ENCODE peak calls at places on chromosomes 3 and 15, in six cellular contexts. W is WTC11, K is A549, P is H1, B is K562, O is HepG2. Y is an unnamed sample.

GRCh38 chr3:190575441-190576190 is 61.7 kb downstream of the IL1RAP start:
- DNase-seq in K (no peak), P (no peak), O (no peak), B (no peak), W (no peak), Y (no peak)

GRCh38 chr3:177358968-177359600 is 161.8 kb upstream of the TBL1XR1 start:
- DNase-seq in B (peak), K (peak), W (peak), O (no peak), P (peak), Y (peak)

GRCh38 chr3:100210777-100211145 is 50.0 kb upstream of the TBC1D23 start:
- DNase-seq in W (no peak), B (no peak), K (no peak), O (no peak), P (no peak), Y (peak)

GRCh38 chr15:78317145-78317836 is 17.9 kb upstream of the SKIC8 start:
- DNase-seq in W (no peak), O (no peak), K (no peak), B (peak), P (no peak), Y (no peak)

GRCh38 chr3:51544011-51544775 is 5.7 kb downstream of the RAD54L2 start:
- DNase-seq in K (no peak), B (no peak), P (no peak), O (no peak), W (no peak), Y (peak)

GRCh38 chr3:169764164-169764452 is 752 bp downstream of the TERC start:
- DNase-seq in K (no peak), P (no peak), B (no peak), W (no peak), O (no peak), Y (no peak)

GRCh38 chr3:56758539-56758981 is 43.2 kb downstream of the ARHGEF3 start:
- DNase-seq in B (no peak), W (no peak), O (peak), P (no peak), K (peak), Y (peak)

GRCh38 chr3:70822777-70823176 is 510.3 kb upstream of the MDFIC2 start:
- DNase-seq in K (no peak), P (no peak), W (no peak), O (no peak), B (no peak), Y (no peak)

GRCh38 chr3:82643948-82644347 is 882.5 kb upstream of the GBE1 start:
- DNase-seq in K (no peak), P (no peak), O (peak), B (no peak), W (peak), Y (no peak)

GRCh38 chr3:189490749-189491148 is 140.4 kb upstream of the TP63 start:
- DNase-seq in B (no peak), O (no peak), W (no peak), P (no peak), K (no peak), Y (no peak)

GRCh38 chr3:124496066-124496465 is 234.2 kb upstream of the UMPS start:
- DNase-seq in P (no peak), W (no peak), O (no peak), B (no peak), K (no peak), Y (no peak)

GRCh38 chr3:195566797-195567196 is 16.9 kb downstream of the APOD start:
- DNase-seq in K (no peak), P (no peak), B (peak), W (no peak), O (no peak), Y (no peak)

GRCh38 chr3:24316887-24317383 is 177.7 kb downstream of the THRB start:
- DNase-seq in P (no peak), O (peak), W (no peak), K (no peak), B (no peak), Y (no peak)

GRCh38 chr3:54861248-54862067 is 66.4 kb downstream of the LRTM1 start:
- DNase-seq in W (no peak), B (no peak), P (no peak), O (no peak), K (no peak), Y (no peak)

GRCh38 chr3:160129459-160130061 is 95.7 kb upstream of the C3orf80 start:
- DNase-seq in W (no peak), K (peak), P (no peak), O (no peak), B (no peak), Y (peak)

GRCh38 chr15:55221090-55222011 is 24.6 kb upstream of the RSL24D1 start:
- DNase-seq in P (no peak), W (no peak), K (peak), B (no peak), O (peak), Y (peak)

GRCh38 chr15:58369261-58369699 is 62.5 kb upstream of the LIPC start:
- DNase-seq in K (no peak), O (peak), W (no peak), P (no peak), B (no peak), Y (no peak)

GRCh38 chr3:46866720-46867549 is 3.7 kb upstream of the MYL3 start:
- DNase-seq in B (peak), P (peak), K (peak), W (peak), O (peak), Y (peak)

GRCh38 chr3:169668081-169668956 is 4.8 kb upstream of the MECOM start:
- DNase-seq in O (no peak), W (peak), B (no peak), K (no peak), P (peak), Y (peak)

GRCh38 chr3:165622356-165622755 is 214.9 kb downstream of the BCHE start:
- DNase-seq in K (no peak), W (no peak), O (no peak), B (no peak), P (no peak), Y (no peak)

GRCh38 chr3:7630351-7630911 is 769.5 kb downstream of the GRM7 start:
- DNase-seq in P (no peak), B (no peak), W (no peak), O (no peak), K (no peak), Y (peak)

GRCh38 chr15:51814616-51815015 is 14.8 kb upstream of the TMOD3 start:
- DNase-seq in W (no peak), O (no peak), P (no peak), B (no peak), K (no peak), Y (no peak)

GRCh38 chr15:49858076-49858475 is 237.2 kb downstream of the DTWD1 start:
- DNase-seq in B (no peak), P (no peak), O (no peak), K (no peak), W (no peak), Y (no peak)

GRCh38 chr3:196198771-196199753 is 12.1 kb downstream of the ZDHHC19 start:
- DNase-seq in B (no peak), P (no peak), O (peak), K (no peak), W (no peak), Y (no peak)

GRCh38 chr3:132183811-132184210 is 133.4 kb upstream of the ACP3 start:
- DNase-seq in B (no peak), O (no peak), K (no peak), P (no peak), W (no peak), Y (no peak)

GRCh38 chr3:132174500-132174899 is 139.7 kb upstream of the CPNE4 start:
- DNase-seq in B (no peak), O (no peak), W (no peak), K (no peak), P (no peak), Y (no peak)

GRCh38 chr3:132180337-132180791 is 136.8 kb upstream of the ACP3 start:
- DNase-seq in W (no peak), K (peak), B (no peak), P (peak), O (peak), Y (peak)
- TF ChIP-seq JUN in W (no peak), K (no peak), B (no peak), P (no peak), O (no peak), Y (no peak)

GRCh38 chr3:138046955-138047354 is 37.0 kb downstream of the CLDN18 start:
- DNase-seq in W (no peak), P (no peak), K (no peak), O (no peak), B (no peak), Y (no peak)

GRCh38 chr3:138046084-138046483 is 36.1 kb downstream of the CLDN18 start:
- DNase-seq in P (no peak), O (no peak), B (no peak), W (no peak), K (no peak), Y (no peak)

GRCh38 chr3:138047596-138048195 is 37.7 kb downstream of the CLDN18 start:
- DNase-seq in O (no peak), P (no peak), W (no peak), B (no peak), K (no peak), Y (no peak)

GRCh38 chr3:138042043-138042442 is 32.1 kb downstream of the CLDN18 start:
- DNase-seq in O (no peak), W (no peak), K (no peak), B (no peak), P (no peak), Y (no peak)

GRCh38 chr3:138043266-138044029 is 33.5 kb downstream of the CLDN18 start:
- DNase-seq in W (no peak), K (no peak), B (no peak), O (no peak), P (no peak), Y (no peak)
- TF ChIP-seq MAX in W (no peak), K (no peak), B (no peak), O (no peak), P (no peak), Y (no peak)

DNA sequence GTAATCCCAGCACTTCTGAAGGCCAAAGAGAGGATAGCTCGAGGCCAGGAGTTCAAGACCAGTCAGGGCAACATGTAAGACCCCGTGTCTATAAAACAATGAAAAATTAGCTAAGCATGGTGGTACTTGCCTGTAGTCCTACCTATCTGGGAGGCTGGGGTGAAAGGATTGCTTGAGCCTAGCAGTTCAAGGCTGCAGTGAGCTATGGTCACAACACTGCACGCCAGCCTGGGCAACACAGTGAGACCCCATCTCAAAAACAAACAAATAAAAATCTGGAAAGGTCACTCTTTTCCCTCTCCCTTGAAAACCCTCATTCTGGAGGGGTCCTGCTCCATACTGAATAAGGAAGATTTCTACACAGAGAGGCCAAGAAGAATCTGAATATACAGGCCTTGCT is 43.5 kb upstream of the ZNF280D start:
- DNase-seq in W (no peak), B (no peak), P (no peak), K (no peak), O (no peak), Y (no peak)
- TF ChIP-seq JUN in W (no peak), B (no peak), P (no peak), K (no peak), O (no peak), Y (no peak)

DNA sequence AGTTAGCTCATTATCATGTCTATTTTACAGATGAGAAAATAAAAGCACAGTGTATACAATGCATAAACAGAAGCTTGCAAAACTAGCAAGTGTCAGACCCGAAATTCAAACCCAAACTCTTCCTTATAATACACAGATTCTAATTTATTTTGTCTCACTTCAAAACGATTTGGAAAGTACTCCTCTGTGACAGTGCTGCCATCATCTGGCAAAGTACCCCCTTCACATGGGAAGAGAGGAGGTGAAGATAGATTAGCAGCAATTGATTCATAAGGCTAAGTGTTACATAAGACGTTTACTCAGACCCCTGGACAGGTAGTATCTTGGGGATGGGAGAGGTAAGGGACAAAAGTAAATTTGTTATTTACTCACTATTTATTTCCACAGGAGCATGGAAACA is 744.0 kb upstream of the SGO1 start:
- DNase-seq in P (no peak), W (peak), B (peak), K (no peak), O (no peak), Y (peak)
- TF ChIP-seq MAX in P (no peak), W (no peak), B (no peak), K (no peak), O (no peak), Y (no peak)

DNA sequence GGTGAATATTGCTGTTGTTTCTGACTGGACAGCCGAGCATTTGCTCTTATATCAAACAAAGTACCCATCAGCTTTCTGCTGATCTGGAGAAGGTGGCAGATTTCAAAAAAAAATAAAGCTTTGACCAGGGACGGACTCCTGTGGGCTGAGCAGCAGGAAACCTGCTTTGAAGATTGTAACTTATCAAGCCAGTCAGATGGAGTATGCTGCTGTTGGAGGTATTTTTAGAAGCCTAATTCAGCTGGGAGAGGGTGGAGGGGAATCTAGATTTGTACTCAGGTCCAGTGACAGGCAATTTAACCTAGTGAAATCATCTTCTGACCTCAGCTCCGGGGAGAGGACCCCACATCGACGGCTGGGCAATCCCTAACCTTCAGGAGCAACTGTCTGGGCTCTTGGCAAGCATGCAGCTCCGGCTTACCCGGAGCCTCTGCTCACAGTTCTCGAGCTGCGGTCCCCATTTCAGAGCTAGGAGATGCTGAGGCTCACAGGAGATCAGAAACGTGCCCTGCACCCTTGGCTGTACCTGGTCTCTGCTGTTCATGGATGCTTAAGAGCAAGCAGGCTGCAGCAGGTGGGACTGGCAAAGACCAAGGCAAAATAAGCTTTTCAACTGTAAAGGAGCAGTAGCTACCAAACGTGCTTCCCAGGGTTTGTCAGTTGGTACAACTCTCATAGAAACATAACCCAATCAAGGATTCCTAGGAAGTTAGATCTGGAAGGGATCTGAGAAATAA is 89.3 kb upstream of the ST8SIA2 start:
- DNase-seq in W (no peak), O (no peak), K (no peak), B (no peak), P (no peak), Y (no peak)
- TF ChIP-seq JUN in W (no peak), O (no peak), K (no peak), B (no peak), P (no peak), Y (no peak)

GRCh38 chr15:43943511-43943910 is 116.7 kb downstream of the WDR76 start:
- DNase-seq in W (no peak), P (no peak), K (no peak), B (no peak), O (no peak), Y (no peak)

GRCh38 chr15:43941555-43941954 is 114.8 kb downstream of the WDR76 start:
- DNase-seq in O (no peak), W (no peak), B (no peak), K (no peak), P (no peak), Y (no peak)

GRCh38 chr15:43942157-43942556 is 115.4 kb downstream of the WDR76 start:
- DNase-seq in K (no peak), W (no peak), P (no peak), O (no peak), B (no peak), Y (no peak)

GRCh38 chr15:43941071-43941470 is 114.3 kb downstream of the WDR76 start:
- DNase-seq in B (no peak), O (no peak), W (no peak), K (no peak), P (no peak), Y (no peak)

DNA sequence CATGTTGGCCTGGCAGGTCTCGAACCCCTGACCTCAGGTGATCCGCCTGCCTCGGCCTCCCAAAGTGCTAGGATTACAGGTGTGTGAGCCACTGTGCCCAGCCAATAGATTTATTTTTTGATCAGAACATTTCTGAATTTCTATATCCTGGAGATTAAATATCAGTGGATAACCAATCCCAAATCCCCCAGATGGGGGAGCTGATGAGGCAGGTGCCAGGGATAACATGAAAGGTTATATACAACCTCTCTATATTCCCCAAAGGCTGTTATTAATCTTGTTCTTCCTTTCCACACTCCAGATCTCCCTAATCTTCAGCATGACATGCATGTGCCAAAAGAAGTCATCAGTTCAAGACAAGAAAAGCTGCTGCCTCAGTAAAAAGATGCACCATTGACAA is 112.3 kb downstream of the WDR76 start:
- DNase-seq in B (peak), W (no peak), P (peak), K (peak), O (no peak), Y (peak)
- TF ChIP-seq MAX in B (no peak), W (no peak), P (no peak), K (no peak), O (no peak), Y (no peak)

GRCh38 chr3:126111566-126112475 is 27.9 kb upstream of the SLC41A3 start:
- DNase-seq in W (no peak), K (no peak), P (peak), B (no peak), O (no peak), Y (no peak)
- TF ChIP-seq JUN in W (no peak), K (no peak), P (no peak), B (no peak), O (no peak), Y (no peak)

DNA sequence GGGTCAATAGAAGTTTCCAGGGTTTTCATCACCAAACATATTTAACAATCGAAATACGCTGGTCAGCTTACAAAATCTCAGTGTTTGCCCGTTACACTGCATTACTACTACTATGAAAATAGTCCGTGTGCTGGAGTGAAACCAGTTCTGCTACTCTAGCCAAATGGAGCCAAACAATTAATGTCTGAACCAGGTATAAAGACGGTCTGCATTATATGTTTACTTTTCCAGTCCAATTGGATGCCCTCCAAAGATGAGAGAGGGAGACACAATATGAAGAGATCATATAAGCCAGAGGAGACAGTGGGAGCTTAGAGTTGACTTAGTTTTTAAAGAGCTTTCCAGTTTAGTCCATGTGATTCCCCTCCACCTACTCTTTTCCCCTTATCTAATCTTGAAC is 6.3 kb upstream of the DUT start:
- DNase-seq in W (no peak), B (no peak), K (no peak), P (no peak), O (no peak), Y (no peak)
- TF ChIP-seq MAX in W (no peak), B (no peak), K (no peak), P (no peak), O (no peak), Y (no peak)

GRCh38 chr3:67384790-67385397 is 269.5 kb downstream of the SUCLG2 start:
- DNase-seq in K (peak), W (peak), P (peak), B (peak), O (peak), Y (peak)
- TF ChIP-seq JUN in K (no peak), W (no peak), P (no peak), B (no peak), O (no peak), Y (no peak)

GRCh38 chr3:120418866-120419490 is 31.8 kb downstream of the FSTL1 start:
- DNase-seq in P (no peak), W (peak), K (peak), B (no peak), O (peak), Y (peak)
- TF ChIP-seq MAX in P (no peak), W (no peak), K (no peak), B (no peak), O (no peak), Y (no peak)